ENCODE peak calls at places on chromosomes 4 and X, in eight cellular contexts. One of them, this sample, is unnamed.

GRCh38 chr4:143643399-143643798 is 57.1 kb downstream of the FREM3 start:
- DNase-seq in RWPE2: no peak
- DNase-seq in fibroblast of lung: no peak
- DNase-seq in left ventricle myocardium inferior: no peak
- DNase-seq in AG10803: no peak
- DNase-seq in heart left ventricle: no peak
- DNase-seq in endodermal cell: no peak
- DNase-seq in tibial nerve: no peak
- DNase-seq in this sample: no peak

GRCh38 chr4:183011213-183011907 is 87.7 kb upstream of the WWC2 start:
- DNase-seq in heart left ventricle: no peak
- DNase-seq in fibroblast of lung: peak
- DNase-seq in tibial nerve: no peak
- DNase-seq in endodermal cell: no peak
- DNase-seq in left ventricle myocardium inferior: no peak
- DNase-seq in AG10803: no peak
- DNase-seq in RWPE2: no peak
- DNase-seq in this sample: peak

GRCh38 chr4:1683371-1683902 is 676 bp downstream of the FAM53A start:
- DNase-seq in heart left ventricle: no peak
- DNase-seq in endodermal cell: no peak
- DNase-seq in fibroblast of lung: peak
- DNase-seq in AG10803: peak
- DNase-seq in left ventricle myocardium inferior: no peak
- DNase-seq in tibial nerve: peak
- DNase-seq in RWPE2: no peak
- DNase-seq in this sample: no peak

GRCh38 chrX:155048997-155049619 is 21.8 kb downstream of the CMC4 start:
- DNase-seq in left ventricle myocardium inferior: no peak
- DNase-seq in RWPE2: no peak
- DNase-seq in tibial nerve: no peak
- DNase-seq in fibroblast of lung: peak
- DNase-seq in AG10803: peak
- DNase-seq in heart left ventricle: no peak
- DNase-seq in endodermal cell: peak
- DNase-seq in this sample: peak

GRCh38 chr4:121717680-121718237 is 21.0 kb upstream of the ANXA5 start:
- DNase-seq in RWPE2: no peak
- DNase-seq in left ventricle myocardium inferior: no peak
- DNase-seq in AG10803: peak
- DNase-seq in tibial nerve: no peak
- DNase-seq in endodermal cell: no peak
- DNase-seq in fibroblast of lung: no peak
- DNase-seq in heart left ventricle: no peak
- DNase-seq in this sample: no peak

GRCh38 chrX:2547746-2548145 is 47.0 kb upstream of the DHRSX start:
- DNase-seq in tibial nerve: no peak
- DNase-seq in RWPE2: no peak
- DNase-seq in endodermal cell: no peak
- DNase-seq in heart left ventricle: no peak
- DNase-seq in left ventricle myocardium inferior: no peak
- DNase-seq in AG10803: no peak
- DNase-seq in fibroblast of lung: no peak
- DNase-seq in this sample: no peak

GRCh38 chrX:20756585-20756984 is 489.9 kb upstream of the RPS6KA3 start:
- DNase-seq in RWPE2: no peak
- DNase-seq in heart left ventricle: no peak
- DNase-seq in left ventricle myocardium inferior: no peak
- DNase-seq in tibial nerve: no peak
- DNase-seq in AG10803: no peak
- DNase-seq in endodermal cell: no peak
- DNase-seq in fibroblast of lung: no peak
- DNase-seq in this sample: no peak

GRCh38 chr4:160592258-160592657 is 1489.4 kb downstream of the RAPGEF2 start:
- DNase-seq in endodermal cell: no peak
- DNase-seq in AG10803: no peak
- DNase-seq in heart left ventricle: no peak
- DNase-seq in RWPE2: no peak
- DNase-seq in left ventricle myocardium inferior: no peak
- DNase-seq in fibroblast of lung: no peak
- DNase-seq in tibial nerve: no peak
- DNase-seq in this sample: no peak

GRCh38 chr4:189162073-189162789 is 778.4 kb upstream of the FRG1 start:
- DNase-seq in endodermal cell: peak
- DNase-seq in fibroblast of lung: no peak
- DNase-seq in RWPE2: no peak
- DNase-seq in AG10803: no peak
- DNase-seq in heart left ventricle: no peak
- DNase-seq in tibial nerve: no peak
- DNase-seq in left ventricle myocardium inferior: no peak
- DNase-seq in this sample: no peak

GRCh38 chr4:25174674-25175073 is 14.4 kb upstream of the SEPSECS start:
- DNase-seq in AG10803: peak
- DNase-seq in heart left ventricle: no peak
- DNase-seq in endodermal cell: no peak
- DNase-seq in tibial nerve: no peak
- DNase-seq in RWPE2: peak
- DNase-seq in left ventricle myocardium inferior: no peak
- DNase-seq in fibroblast of lung: no peak
- DNase-seq in this sample: no peak

GRCh38 chr4:183330841-183331240 is 8.6 kb upstream of the CLDN24 start:
- DNase-seq in tibial nerve: no peak
- DNase-seq in left ventricle myocardium inferior: no peak
- DNase-seq in fibroblast of lung: no peak
- DNase-seq in endodermal cell: no peak
- DNase-seq in RWPE2: no peak
- DNase-seq in heart left ventricle: no peak
- DNase-seq in AG10803: peak
- DNase-seq in this sample: no peak

GRCh38 chr4:168919706-168920324 is 90.2 kb downstream of the CBR4 start:
- DNase-seq in fibroblast of lung: no peak
- DNase-seq in left ventricle myocardium inferior: no peak
- DNase-seq in heart left ventricle: no peak
- DNase-seq in AG10803: no peak
- DNase-seq in tibial nerve: no peak
- DNase-seq in endodermal cell: no peak
- DNase-seq in RWPE2: no peak
- DNase-seq in this sample: no peak

DNA sequence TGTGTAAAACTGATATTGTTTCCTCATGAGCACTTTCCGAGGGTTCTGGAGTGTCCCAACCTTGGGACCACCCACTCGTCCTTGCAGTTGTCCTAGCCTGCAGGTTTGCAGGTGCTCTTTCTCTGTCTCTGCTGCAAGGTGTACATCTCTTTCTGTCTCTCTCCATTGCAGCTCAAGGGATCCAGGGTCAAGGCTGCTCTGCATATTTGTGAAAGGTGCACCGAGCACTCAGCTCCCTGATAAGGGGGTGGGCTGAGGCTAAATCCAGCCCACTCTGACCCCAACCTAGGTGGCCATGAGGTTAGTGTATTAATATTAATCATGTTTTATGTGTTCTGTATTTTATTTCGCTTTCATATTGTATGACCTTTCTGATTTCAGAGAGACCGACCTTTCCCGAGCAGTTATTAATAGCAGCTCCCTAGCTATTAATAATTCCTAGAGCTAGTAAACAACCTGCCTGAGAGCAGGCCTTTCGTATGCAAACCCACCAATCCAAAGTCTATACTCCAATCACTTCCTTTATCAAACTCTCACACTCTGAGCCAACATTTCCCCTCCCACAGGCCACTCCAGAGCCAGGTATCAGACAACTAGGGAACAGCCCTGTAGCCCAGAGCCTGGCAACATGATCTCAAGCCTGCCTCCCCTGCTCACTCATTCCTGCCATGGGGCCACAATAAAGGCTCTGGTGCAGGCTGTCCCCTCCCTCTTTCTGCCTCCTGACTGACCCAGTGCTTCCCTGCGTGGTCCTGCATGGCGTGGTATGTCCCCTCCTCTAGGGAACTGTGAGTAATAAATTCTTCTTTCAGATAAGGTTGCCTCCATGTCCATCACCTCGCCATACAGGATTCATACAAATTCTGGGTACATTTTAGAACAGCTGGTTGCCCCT is 73.9 kb downstream of the SLC2A9 start:
- DNase-seq in tibial nerve: no peak
- DNase-seq in endodermal cell: no peak
- DNase-seq in fibroblast of lung: no peak
- DNase-seq in RWPE2: no peak
- DNase-seq in left ventricle myocardium inferior: no peak
- DNase-seq in AG10803: no peak
- DNase-seq in heart left ventricle: no peak
- DNase-seq in this sample: no peak
- H3K4me3 ChIP-seq in tibial nerve: no peak
- H3K4me3 ChIP-seq in endodermal cell: no peak
- H3K4me3 ChIP-seq in fibroblast of lung: no peak
- H3K4me3 ChIP-seq in RWPE2: no peak
- H3K4me3 ChIP-seq in left ventricle myocardium inferior: no peak
- H3K4me3 ChIP-seq in AG10803: no peak
- H3K4me3 ChIP-seq in heart left ventricle: no peak
- H3K4me3 ChIP-seq in this sample: no peak

DNA sequence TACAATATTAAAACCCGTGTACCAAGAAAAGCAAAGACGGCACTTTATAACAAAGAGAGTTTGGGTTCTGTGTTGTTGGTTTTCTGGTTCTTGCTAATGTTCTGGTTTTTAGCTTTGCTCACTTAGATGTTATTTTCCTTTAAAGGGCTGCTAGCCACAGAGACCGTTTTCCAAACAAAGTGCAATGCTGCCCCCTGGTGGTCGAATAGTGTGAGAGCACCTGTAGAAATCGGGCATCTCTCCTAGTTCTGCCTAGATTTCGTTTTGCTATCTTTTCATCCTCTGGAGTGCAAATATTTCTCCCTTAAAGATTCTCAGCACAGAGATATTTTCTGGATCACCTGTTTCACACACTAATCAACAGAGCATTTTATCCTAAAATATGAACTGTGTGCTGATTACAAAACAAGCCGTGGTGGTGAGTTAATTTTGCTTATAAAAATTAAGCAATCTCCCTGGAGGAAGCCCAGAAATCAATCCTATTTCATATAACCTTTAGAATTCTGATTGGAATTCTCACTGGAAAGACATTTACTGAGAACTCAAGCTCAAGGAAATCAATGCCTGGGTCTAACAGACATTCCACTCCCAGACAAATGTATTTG is 334.5 kb upstream of the NOCT start:
- DNase-seq in left ventricle myocardium inferior: peak
- DNase-seq in RWPE2: no peak
- DNase-seq in endodermal cell: peak
- DNase-seq in heart left ventricle: peak
- DNase-seq in AG10803: peak
- DNase-seq in tibial nerve: peak
- DNase-seq in fibroblast of lung: peak
- DNase-seq in this sample: peak
- H3K4me3 ChIP-seq in left ventricle myocardium inferior: no peak
- H3K4me3 ChIP-seq in RWPE2: no peak
- H3K4me3 ChIP-seq in endodermal cell: no peak
- H3K4me3 ChIP-seq in heart left ventricle: no peak
- H3K4me3 ChIP-seq in AG10803: no peak
- H3K4me3 ChIP-seq in tibial nerve: no peak
- H3K4me3 ChIP-seq in fibroblast of lung: no peak
- H3K4me3 ChIP-seq in this sample: no peak

DNA sequence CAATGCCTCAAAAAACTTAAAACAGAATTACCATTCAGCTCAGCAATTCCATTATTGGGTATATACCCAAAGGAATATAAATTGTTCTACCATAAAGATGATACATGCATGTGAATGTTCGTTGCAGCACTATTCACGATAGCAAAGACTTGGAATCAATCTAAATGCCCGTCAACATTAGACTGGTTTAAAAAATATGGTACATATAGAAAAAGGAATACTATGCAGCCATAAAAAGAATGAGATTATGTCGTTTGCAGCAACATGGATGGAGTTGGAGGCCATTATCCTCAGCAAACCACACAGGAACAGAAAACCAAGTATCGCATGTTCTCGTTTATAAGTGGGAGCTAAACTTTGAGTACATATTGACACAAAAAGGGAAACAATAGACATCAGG is 10.9 kb upstream of the SYNPO2 start:
- DNase-seq in heart left ventricle: no peak
- DNase-seq in fibroblast of lung: no peak
- DNase-seq in tibial nerve: no peak
- DNase-seq in endodermal cell: no peak
- DNase-seq in RWPE2: no peak
- DNase-seq in left ventricle myocardium inferior: no peak
- DNase-seq in AG10803: no peak
- DNase-seq in this sample: no peak
- H3K4me3 ChIP-seq in heart left ventricle: no peak
- H3K4me3 ChIP-seq in fibroblast of lung: no peak
- H3K4me3 ChIP-seq in tibial nerve: no peak
- H3K4me3 ChIP-seq in endodermal cell: no peak
- H3K4me3 ChIP-seq in RWPE2: no peak
- H3K4me3 ChIP-seq in left ventricle myocardium inferior: no peak
- H3K4me3 ChIP-seq in AG10803: no peak
- H3K4me3 ChIP-seq in this sample: no peak

GRCh38 chr4:16544251-16544721 is 318.0 kb upstream of the TAPT1 start:
- DNase-seq in fibroblast of lung: no peak
- DNase-seq in tibial nerve: no peak
- DNase-seq in AG10803: peak
- DNase-seq in left ventricle myocardium inferior: peak
- DNase-seq in endodermal cell: no peak
- DNase-seq in heart left ventricle: peak
- DNase-seq in RWPE2: no peak
- DNase-seq in this sample: no peak

GRCh38 chr4:16550488-16550980 is 324.3 kb upstream of the TAPT1 start:
- DNase-seq in AG10803: no peak
- DNase-seq in left ventricle myocardium inferior: no peak
- DNase-seq in RWPE2: no peak
- DNase-seq in tibial nerve: no peak
- DNase-seq in heart left ventricle: no peak
- DNase-seq in fibroblast of lung: no peak
- DNase-seq in endodermal cell: no peak
- DNase-seq in this sample: no peak

DNA sequence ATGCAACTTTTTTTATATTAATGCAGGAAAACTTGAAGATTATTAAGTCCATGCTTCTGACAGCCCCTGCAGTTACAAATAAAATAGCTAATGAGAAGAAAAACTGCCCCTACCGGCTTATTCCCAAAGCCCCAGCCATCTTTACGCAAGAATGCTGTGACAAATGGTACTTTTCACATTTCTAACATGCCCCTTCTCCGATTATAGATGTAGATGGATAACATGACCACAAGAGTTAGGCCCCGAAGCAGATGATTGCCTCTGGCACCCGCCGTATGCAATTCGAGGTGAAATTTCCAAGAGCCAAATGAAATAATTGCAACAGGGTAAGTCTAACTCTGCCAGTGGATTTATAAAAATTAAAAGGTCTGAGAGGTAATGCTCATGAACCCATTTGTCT is 319.4 kb upstream of the TAPT1 start:
- DNase-seq in heart left ventricle: no peak
- DNase-seq in tibial nerve: no peak
- DNase-seq in fibroblast of lung: no peak
- DNase-seq in endodermal cell: no peak
- DNase-seq in left ventricle myocardium inferior: no peak
- DNase-seq in RWPE2: no peak
- DNase-seq in AG10803: no peak
- DNase-seq in this sample: no peak
- H3K4me3 ChIP-seq in heart left ventricle: no peak
- H3K4me3 ChIP-seq in tibial nerve: no peak
- H3K4me3 ChIP-seq in fibroblast of lung: no peak
- H3K4me3 ChIP-seq in endodermal cell: no peak
- H3K4me3 ChIP-seq in left ventricle myocardium inferior: no peak
- H3K4me3 ChIP-seq in RWPE2: no peak
- H3K4me3 ChIP-seq in AG10803: no peak
- H3K4me3 ChIP-seq in this sample: no peak

GRCh38 chrX:117628381-117628780 is 488.2 kb downstream of the KLHL13 start:
- DNase-seq in left ventricle myocardium inferior: no peak
- DNase-seq in endodermal cell: no peak
- DNase-seq in RWPE2: no peak
- DNase-seq in fibroblast of lung: no peak
- DNase-seq in tibial nerve: no peak
- DNase-seq in AG10803: no peak
- DNase-seq in heart left ventricle: no peak
- DNase-seq in this sample: no peak
- H3K4me3 ChIP-seq in left ventricle myocardium inferior: no peak
- H3K4me3 ChIP-seq in endodermal cell: no peak
- H3K4me3 ChIP-seq in RWPE2: no peak
- H3K4me3 ChIP-seq in fibroblast of lung: no peak
- H3K4me3 ChIP-seq in tibial nerve: no peak
- H3K4me3 ChIP-seq in AG10803: no peak
- H3K4me3 ChIP-seq in heart left ventricle: no peak
- H3K4me3 ChIP-seq in this sample: no peak

This sample was measured in SJSA1.